ENCODE peak calls at places on chromosomes 12 and 14, in nine cellular contexts. M, L, Q, V, Y, O, D, C and F are unnamed samples.

GRCh38 chr12:117063162-117063911 is 35.9 kb downstream of the TESC start:
- DNase-seq in O (no peak), V (no peak), D (no peak), C (no peak), M (no peak), Q (no peak), Y (no peak), L (no peak), F (no peak)

GRCh38 chr12:93419388-93420034 is 22.2 kb downstream of the UBE2N start:
- DNase-seq in O (no peak), L (peak), M (peak), Q (no peak), D (peak), Y (no peak), C (no peak), V (no peak), F (no peak)

GRCh38 chr14:51792819-51793218 is 67.6 kb upstream of the GNG2 start:
- DNase-seq in M (no peak), C (no peak), Q (no peak), V (no peak), O (no peak), D (peak), Y (no peak), L (no peak), F (no peak)

GRCh38 chr12:132196038-132196872 is 52.0 kb downstream of the NOC4L start:
- DNase-seq in V (no peak), Y (no peak), M (no peak), Q (no peak), L (no peak), D (no peak), C (no peak), O (no peak), F (no peak)

GRCh38 chr12:6905414-6906040 is 905 bp downstream of the LRRC23 start:
- DNase-seq in Y (no peak), M (no peak), L (no peak), D (no peak), O (no peak), C (no peak), V (no peak), Q (no peak), F (no peak)

GRCh38 chr14:58244556-58245387 is at the start of gene PSMA3:
- DNase-seq in D (peak), Q (peak), Y (peak), M (peak), C (peak), O (peak), L (peak), V (peak), F (peak)

GRCh38 chr12:57124259-57124877 is 3.9 kb upstream of the LRP1 start:
- DNase-seq in Y (peak), V (peak), Q (peak), D (peak), M (no peak), C (peak), O (peak), L (peak), F (no peak)

GRCh38 chr12:108515916-108516315 is 839 bp downstream of the FICD start:
- DNase-seq in D (peak), O (no peak), C (no peak), L (no peak), Y (no peak), Q (no peak), M (no peak), V (no peak), F (no peak)

GRCh38 chr14:35952584-35952983 is 126.4 kb downstream of the BRMS1L start:
- DNase-seq in M (no peak), Y (no peak), V (no peak), C (no peak), L (no peak), O (no peak), D (no peak), Q (no peak), F (no peak)

GRCh38 chr14:74852922-74853530 is 22.9 kb downstream of the PROX2 start:
- DNase-seq in V (no peak), C (no peak), Y (no peak), O (no peak), Q (no peak), M (no peak), L (no peak), D (peak), F (no peak)

GRCh38 chr14:51704465-51705050 is 52.8 kb downstream of the FRMD6 start:
- DNase-seq in V (no peak), D (no peak), Q (no peak), Y (no peak), C (no peak), O (peak), M (no peak), L (no peak), F (no peak)

GRCh38 chr14:19917955-19918518 is 2.4 kb upstream of the OR4K5 start:
- DNase-seq in Y (no peak), O (no peak), C (no peak), V (no peak), Q (no peak), L (no peak), D (no peak), M (no peak), F (no peak)

GRCh38 chr14:60089201-60089600 is 2.5 kb upstream of the PCNX4 start:
- DNase-seq in Y (no peak), O (no peak), L (no peak), D (no peak), Q (no peak), M (no peak), V (no peak), C (no peak), F (no peak)

GRCh38 chr14:59067135-59067894 is 121.2 kb upstream of the DAAM1 start:
- DNase-seq in O (no peak), M (no peak), Q (no peak), Y (no peak), C (no peak), D (peak), L (no peak), V (no peak), F (no peak)

GRCh38 chr14:53951661-53952265 is 4.9 kb downstream of the BMP4 start:
- DNase-seq in M (no peak), Q (no peak), D (peak), L (no peak), V (no peak), Y (no peak), C (no peak), O (no peak), F (no peak)

GRCh38 chr14:30240002-30240401 is 312.4 kb upstream of the PRKD1 start:
- DNase-seq in D (no peak), C (no peak), Q (no peak), V (no peak), O (no peak), M (no peak), L (no peak), Y (no peak), F (no peak)

GRCh38 chr12:5503371-5503770 is 71.5 kb downstream of the NTF3 start:
- DNase-seq in O (no peak), V (no peak), L (no peak), M (no peak), C (no peak), Y (no peak), D (no peak), Q (no peak), F (no peak)

GRCh38 chr12:122096591-122097149 is 18.1 kb downstream of the MLXIP start:
- DNase-seq in L (no peak), Y (no peak), D (peak), C (no peak), V (no peak), M (no peak), Q (no peak), O (no peak), F (peak)

GRCh38 chr14:102629700-102630365 is 37.4 kb downstream of the RCOR1 start:
- DNase-seq in C (no peak), L (no peak), V (no peak), Q (no peak), Y (no peak), D (peak), O (no peak), M (no peak), F (no peak)

GRCh38 chr12:57063991-57064725 is 14.2 kb upstream of the MYO1A start:
- DNase-seq in Q (peak), M (no peak), Y (peak), C (no peak), V (no peak), O (no peak), L (no peak), D (no peak), F (no peak)

GRCh38 chr12:103647267-103647666 is 60.2 kb downstream of the STAB2 start:
- DNase-seq in O (no peak), Q (no peak), D (peak), Y (no peak), M (peak), V (no peak), L (no peak), C (no peak), F (no peak)

GRCh38 chr14:73243748-73244147 is 6.4 kb downstream of the PAPLN start:
- DNase-seq in M (no peak), V (no peak), C (no peak), Y (no peak), L (no peak), D (no peak), Q (no peak), O (no peak), F (peak)

GRCh38 chr12:55019784-55020183 is at the start of gene NEUROD4:
- DNase-seq in D (peak), Q (no peak), Y (no peak), M (peak), V (peak), C (peak), O (peak), L (no peak), F (peak)

GRCh38 chr12:46915082-46915481 is 89.3 kb upstream of the SLC38A4 start:
- DNase-seq in L (no peak), V (peak), Y (no peak), O (no peak), C (no peak), D (peak), Q (no peak), M (peak), F (no peak)

GRCh38 chr12:91332305-91332704 is 149.7 kb upstream of the DCN start:
- DNase-seq in O (no peak), Y (no peak), Q (no peak), M (no peak), C (no peak), V (no peak), L (no peak), D (peak), F (no peak)

GRCh38 chr14:57747036-57747435 is 118.9 kb downstream of the SLC35F4 start:
- DNase-seq in L (no peak), O (no peak), V (no peak), Y (no peak), C (no peak), D (peak), M (no peak), Q (no peak), F (no peak)

GRCh38 chr12:2691340-2692111 is 103.2 kb upstream of the FKBP4 start:
- DNase-seq in M (no peak), D (peak), O (peak), Q (no peak), Y (peak), V (no peak), C (no peak), L (no peak), F (no peak)

GRCh38 chr12:91817512-91817911 is 328.1 kb downstream of the BTG1 start:
- DNase-seq in D (no peak), V (no peak), Q (no peak), Y (no peak), L (no peak), C (no peak), O (no peak), M (no peak), F (no peak)